ENCODE peak calls at places on chromosomes 16 and 17, in four cellular contexts. I is H9; F is CD8-positive, alpha-beta T cell; H is uterus. E is an unnamed sample. For H3K4me1, the result is how much of the 10 kb centered on the place peaks cover.

GRCh38 chr17:22694362-22695227 is 1002.3 kb downstream of the KCNJ18 start:
- DNase-seq in H (no peak), I (no peak), F (no peak), E (no peak)

GRCh38 chr16:15899538-15900100 is 11.2 kb upstream of the CEP20 start:
- DNase-seq in F (no peak), I (peak), H (no peak), E (no peak)

GRCh38 chr17:2309338-2310143 is 5.8 kb downstream of the SRR start:
- DNase-seq in F (no peak), I (no peak), H (no peak), E (no peak)

GRCh38 chr16:30184430-30185140 is 1.2 kb downstream of the CORO1A start:
- DNase-seq in F (peak), H (peak), I (no peak), E (peak)

GRCh38 chr16:72312862-72313261 is 140.9 kb upstream of the PMFBP1 start:
- DNase-seq in F (no peak), I (no peak), H (no peak), E (no peak)

GRCh38 chr17:46771601-46772012 is 46.9 kb downstream of the WNT3 start:
- DNase-seq in I (peak), H (no peak), F (no peak), E (no peak)

GRCh38 chr16:78641463-78641862 is 542.0 kb downstream of the WWOX start:
- DNase-seq in F (no peak), H (no peak), I (no peak), E (no peak)

GRCh38 chr17:73210002-73210678 is 17.3 kb downstream of the COG1 start:
- DNase-seq in H (no peak), I (no peak), F (no peak), E (no peak)

GRCh38 chr17:60103957-60104356 is 25.2 kb upstream of the HEATR6 start:
- DNase-seq in F (no peak), I (no peak), H (no peak), E (no peak)

GRCh38 chr17:34126496-34126895 is 128.6 kb upstream of the CCL2 start:
- DNase-seq in H (no peak), F (no peak), I (no peak), E (no peak)

GRCh38 chr17:692116-692515 is 22.5 kb downstream of the VPS53 start:
- DNase-seq in I (no peak), H (no peak), F (no peak), E (no peak)

GRCh38 chr17:14302421-14303099 is 1.7 kb downstream of the HS3ST3B1 start:
- DNase-seq in F (peak), I (peak), H (peak), E (peak)

GRCh38 chr17:48127371-48128051 is 19.9 kb downstream of the SNX11 start:
- DNase-seq in F (no peak), I (no peak), H (no peak), E (no peak)

DNA sequence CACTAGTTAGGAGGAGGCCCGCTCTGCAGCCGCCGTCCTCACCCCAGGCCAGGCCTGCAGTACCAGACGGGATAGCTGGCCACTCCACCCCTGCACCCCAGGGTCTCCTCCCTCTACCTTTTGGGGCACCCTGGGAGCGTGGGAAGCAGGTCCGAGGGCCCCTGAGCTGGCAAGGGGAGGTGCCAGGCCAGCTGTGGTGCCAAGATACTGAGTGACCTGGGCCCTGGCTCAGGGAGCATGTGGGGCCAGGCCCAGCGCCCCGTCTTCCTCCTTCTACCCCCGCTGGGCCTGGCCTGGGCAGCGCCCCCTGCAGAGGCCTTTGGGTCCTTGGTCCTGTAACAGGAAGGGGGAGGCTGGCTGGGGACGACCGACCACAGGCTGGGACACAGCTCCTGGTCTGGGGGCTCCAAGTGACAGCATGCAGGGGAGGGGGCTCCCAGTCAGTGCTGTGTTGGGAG is 13.0 kb downstream of the PAM16 start:
- DNase-seq in F (no peak), I (no peak), H (no peak), E (no peak)
- H3K4me1 ChIP-seq in F (under half), I (under half), H (under half), E (under half)

GRCh38 chr17:78474631-78475146 is 96.2 kb downstream of the PGS1 start:
- DNase-seq in I (no peak), F (no peak), H (no peak), E (no peak)
- TF ChIP-seq CTCF in I (no peak), F (no peak), H (no peak), E (no peak)

GRCh38 chr16:11794447-11794846 is 2.6 kb downstream of the ZC3H7A start:
- DNase-seq in I (no peak), H (no peak), F (no peak), E (no peak)
- H3K4me1 ChIP-seq in I (under half), H (under half), F (half or more), E (half or more)

DNA sequence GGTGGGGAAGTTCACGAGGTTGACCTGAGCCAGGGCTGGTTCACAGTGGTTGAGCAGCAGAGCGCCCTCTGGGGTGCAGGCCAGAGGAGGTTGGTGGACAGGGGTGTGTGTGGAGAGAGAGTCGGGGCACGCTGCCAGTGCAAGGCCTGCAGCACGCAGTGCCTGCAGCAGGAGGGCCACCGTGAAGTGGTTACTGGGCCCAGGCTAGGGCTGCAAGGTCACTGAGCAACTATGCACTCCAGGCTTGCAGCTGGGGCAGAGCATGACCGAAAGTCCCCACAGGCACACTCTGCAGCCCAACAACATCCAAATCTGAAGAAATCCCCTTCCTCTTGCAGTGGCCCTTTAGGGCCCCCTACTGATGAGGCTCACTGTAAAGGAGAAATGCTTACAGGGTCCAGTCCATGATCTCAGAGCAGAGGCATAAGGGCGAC is 89.1 kb upstream of the NOL11 start:
- DNase-seq in I (peak), F (no peak), H (no peak), E (no peak)
- TF ChIP-seq CTCF in I (peak), F (no peak), H (no peak), E (no peak)

GRCh38 chr17:78651551-78651950 is 74.4 kb upstream of the DNAH17 start:
- DNase-seq in F (no peak), H (no peak), I (no peak), E (no peak)
- H3K4me1 ChIP-seq in F (under half), H (under half), I (under half), E (under half)

DNA sequence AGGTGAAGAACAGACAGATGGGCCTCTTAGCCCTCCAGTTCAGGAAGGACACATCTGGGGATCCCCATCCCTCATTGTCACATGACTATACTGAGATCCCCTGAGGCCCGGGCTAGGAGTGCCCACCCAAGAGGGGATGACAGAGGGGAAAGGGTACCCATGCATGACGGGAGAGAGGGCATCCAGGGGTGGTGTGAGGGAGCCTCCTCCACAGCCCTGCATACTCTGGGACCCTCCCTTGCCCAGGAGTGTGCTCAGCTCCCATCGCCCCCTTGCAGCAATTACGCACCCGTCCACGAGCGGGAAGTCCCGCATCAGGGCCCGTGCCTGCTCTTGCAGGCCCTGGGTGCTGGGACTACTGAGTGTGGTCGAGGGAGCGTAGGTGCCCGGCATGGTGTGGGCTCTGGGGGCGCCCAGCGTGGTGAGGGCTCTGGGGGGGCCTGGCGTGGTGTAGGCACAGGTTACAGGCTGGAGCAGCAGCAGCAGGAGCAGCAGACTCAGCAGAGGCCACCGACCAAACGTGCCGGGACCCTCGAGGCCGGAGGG is 6.5 kb downstream of the DPEP2 start:
- DNase-seq in H (no peak), F (no peak), I (no peak), E (no peak)
- TF ChIP-seq CTCF in H (no peak), F (no peak), I (no peak), E (no peak)

DNA sequence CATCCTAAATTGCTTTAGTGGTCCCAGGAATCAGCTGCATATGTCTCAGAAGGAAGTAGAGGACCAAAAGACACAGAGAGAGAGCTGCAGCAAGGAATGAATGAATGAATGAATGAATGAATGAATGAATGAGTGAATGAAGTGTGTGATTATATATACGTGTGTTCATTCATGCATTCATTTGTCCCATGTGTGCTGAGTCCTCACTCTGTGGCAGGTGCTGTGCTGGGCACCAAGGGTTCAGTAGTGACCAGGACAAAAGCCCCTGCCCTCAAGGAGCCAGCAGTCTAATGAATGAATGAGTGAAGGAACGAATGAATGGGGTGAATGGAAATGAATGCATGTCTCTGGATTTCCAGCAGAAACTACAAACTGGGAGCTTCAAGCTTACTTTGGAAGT is 9.4 kb downstream of the CNGB1 start:
- DNase-seq in H (no peak), I (no peak), F (no peak), E (no peak)
- H3K4me1 ChIP-seq in H (under half), I (under half), F (under half), E (under half)

GRCh38 chr17:50090071-50090470 is 5.1 kb upstream of the PDK2 start:
- DNase-seq in F (no peak), I (no peak), H (no peak), E (no peak)
- TF ChIP-seq CTCF in F (no peak), I (no peak), H (no peak), E (no peak)

E was measured in tibial artery.